ENCODE peak calls at places on chromosomes 11 and 22, in eight cellular contexts. F, P, Q, G, D, H, W and Y are unnamed samples.
A peak's percentile ranks its signal among the peaks of the same experiment; 100 is the strongest.

GRCh38 chr22:17358394-17358793 is 10.9 kb upstream of the CECR2 start:
- DNase-seq in H (peak; percentile 8), Q (no peak), F (no peak), P (no peak), D (no peak), G (no peak), W (no peak), Y (no peak)

GRCh38 chr22:33650244-33650643 is 270.0 kb downstream of the LARGE1 start:
- DNase-seq in Q (no peak), H (no peak), G (no peak), W (no peak), F (no peak), D (no peak), P (no peak), Y (no peak)

GRCh38 chr22:44734278-44734677 is 18.1 kb upstream of the ARHGAP8 start:
- DNase-seq in H (no peak), F (no peak), P (no peak), G (no peak), Q (peak; percentile 11), W (no peak), D (no peak), Y (no peak)

GRCh38 chr11:112590778-112591177 is 330.1 kb upstream of the PLET1 start:
- DNase-seq in G (no peak), D (no peak), P (no peak), H (no peak), W (no peak), F (no peak), Q (no peak), Y (no peak)

GRCh38 chr11:2930705-2931415 is 1.6 kb upstream of the PHLDA2 start:
- DNase-seq in G (peak; percentile 89), F (peak; percentile 23), D (peak; percentile 16), H (no peak), Q (peak; percentile 58), P (peak; percentile 88), W (peak; percentile 81), Y (peak; percentile 93)

GRCh38 chr22:22746963-22747933 is 102.8 kb downstream of the GGTLC2 start:
- DNase-seq in Q (no peak), W (no peak), P (no peak), G (no peak), F (no peak), D (no peak), H (no peak), Y (no peak)

GRCh38 chr11:65417221-65417701 is 5.3 kb upstream of the NEAT1 start:
- DNase-seq in D (no peak), W (peak; percentile 84), Q (peak; percentile 75), H (peak; percentile 48), F (no peak), P (peak; percentile 47), G (peak; percentile 92), Y (no peak)

GRCh38 chr11:86228967-86229330 is 15.6 kb upstream of the EED start:
- DNase-seq in W (no peak), P (no peak), G (no peak), H (no peak), D (no peak), Q (no peak), F (no peak), Y (no peak)

GRCh38 chr22:24418786-24419479 is 8.5 kb upstream of the ADORA2A start:
- DNase-seq in P (no peak), F (no peak), G (no peak), W (no peak), H (no peak), D (no peak), Q (no peak), Y (no peak)

GRCh38 chr11:47488674-47489394 is 39.9 kb upstream of the RAPSN start:
- DNase-seq in Q (no peak), F (no peak), P (peak; percentile 22), G (no peak), W (no peak), H (no peak), D (no peak), Y (no peak)

GRCh38 chr22:46088541-46089311 is 61.6 kb upstream of the PPARA start:
- DNase-seq in Q (peak; percentile 75), F (peak; percentile 64), H (no peak), W (peak; percentile 75), G (peak; percentile 82), P (peak; percentile 65), D (no peak), Y (no peak)

GRCh38 chr11:31106963-31107576 is 262.5 kb downstream of the DCDC1 start:
- DNase-seq in D (no peak), P (peak; percentile 62), G (no peak), F (peak; percentile 7), H (peak; percentile 68), Q (peak; percentile 60), W (no peak), Y (peak; percentile 18)
- H3K36me3 ChIP-seq in D (no peaks in the 10 kb centered on the region), P (no peaks in the 10 kb centered on the region), G (no peaks in the 10 kb centered on the region), F (no peaks in the 10 kb centered on the region), H (no peaks in the 10 kb centered on the region), Q (no peaks in the 10 kb centered on the region), W (no peaks in the 10 kb centered on the region), Y (no peaks in the 10 kb centered on the region)

GRCh38 chr11:43923327-43924111 is 18.9 kb upstream of the C11orf96 start:
- DNase-seq in G (no peak), P (no peak), F (peak; percentile 92), H (peak; percentile 69), D (no peak), W (no peak), Q (peak; percentile 70), Y (peak; percentile 62)
- TF ChIP-seq POLR2A in G (no peak), P (no peak), F (peak; percentile 65), H (peak; percentile 34), D (no peak), W (no peak), Q (no peak), Y (no peak)

GRCh38 chr11:17431139-17431538 is 42.7 kb upstream of the KCNJ11 start:
- DNase-seq in G (peak; percentile 49), D (no peak), Q (no peak), W (no peak), F (no peak), H (no peak), P (no peak), Y (no peak)

GRCh38 chr11:17428930-17429329 is 40.5 kb upstream of the KCNJ11 start:
- DNase-seq in F (no peak), Q (no peak), H (no peak), D (no peak), G (no peak), P (no peak), W (no peak), Y (no peak)

GRCh38 chr11:17430616-17431015 is 42.2 kb upstream of the KCNJ11 start:
- DNase-seq in D (no peak), W (no peak), F (no peak), P (no peak), H (no peak), Q (no peak), G (peak; percentile 70), Y (no peak)

GRCh38 chr11:17432041-17432440 is 43.6 kb upstream of the KCNJ11 start:
- DNase-seq in W (no peak), Q (no peak), F (no peak), P (no peak), D (no peak), G (peak; percentile 44), H (no peak), Y (no peak)

GRCh38 chr11:17428261-17428660 is 39.8 kb upstream of the KCNJ11 start:
- DNase-seq in D (no peak), G (peak; percentile 62), W (no peak), Q (no peak), P (no peak), H (no peak), F (no peak), Y (no peak)
- H3K36me3 ChIP-seq in D (no peaks in the 10 kb centered on the region), G (no peaks in the 10 kb centered on the region), W (no peaks in the 10 kb centered on the region), Q (no peaks in the 10 kb centered on the region), P (no peaks in the 10 kb centered on the region), H (no peaks in the 10 kb centered on the region), F (no peaks in the 10 kb centered on the region), Y (no peaks in the 10 kb centered on the region)

GRCh38 chr11:114179234-114179941 is 116.8 kb upstream of the NNMT start:
- DNase-seq in W (peak; percentile 73), H (peak; percentile 85), Q (peak; percentile 88), P (peak; percentile 88), G (no peak), F (no peak), D (no peak), Y (peak; percentile 80)
- TF ChIP-seq POLR2A in W (no peak), H (peak; percentile 59), Q (no peak), P (peak; percentile 49), G (no peak), F (no peak), D (no peak), Y (peak; percentile 25)

GRCh38 chr22:39312410-39312809 is 7.0 kb downstream of the RPL3 start:
- DNase-seq in H (no peak), G (no peak), P (no peak), D (no peak), F (no peak), W (no peak), Q (no peak), Y (no peak)

GRCh38 chr22:39309881-39310714 is 9.3 kb downstream of the RPL3 start:
- DNase-seq in G (no peak), F (peak; percentile 58), P (no peak), W (no peak), H (no peak), Q (no peak), D (no peak), Y (no peak)

GRCh38 chr22:39313258-39314001 is 6.0 kb downstream of the RPL3 start:
- DNase-seq in Q (no peak), D (no peak), P (no peak), F (no peak), G (no peak), H (no peak), W (no peak), Y (peak; percentile 34)

GRCh38 chr22:39309364-39309861 is 10.0 kb downstream of the RPL3 start:
- DNase-seq in D (no peak), F (no peak), Q (no peak), W (peak; percentile 73), H (no peak), P (no peak), G (no peak), Y (no peak)

DNA sequence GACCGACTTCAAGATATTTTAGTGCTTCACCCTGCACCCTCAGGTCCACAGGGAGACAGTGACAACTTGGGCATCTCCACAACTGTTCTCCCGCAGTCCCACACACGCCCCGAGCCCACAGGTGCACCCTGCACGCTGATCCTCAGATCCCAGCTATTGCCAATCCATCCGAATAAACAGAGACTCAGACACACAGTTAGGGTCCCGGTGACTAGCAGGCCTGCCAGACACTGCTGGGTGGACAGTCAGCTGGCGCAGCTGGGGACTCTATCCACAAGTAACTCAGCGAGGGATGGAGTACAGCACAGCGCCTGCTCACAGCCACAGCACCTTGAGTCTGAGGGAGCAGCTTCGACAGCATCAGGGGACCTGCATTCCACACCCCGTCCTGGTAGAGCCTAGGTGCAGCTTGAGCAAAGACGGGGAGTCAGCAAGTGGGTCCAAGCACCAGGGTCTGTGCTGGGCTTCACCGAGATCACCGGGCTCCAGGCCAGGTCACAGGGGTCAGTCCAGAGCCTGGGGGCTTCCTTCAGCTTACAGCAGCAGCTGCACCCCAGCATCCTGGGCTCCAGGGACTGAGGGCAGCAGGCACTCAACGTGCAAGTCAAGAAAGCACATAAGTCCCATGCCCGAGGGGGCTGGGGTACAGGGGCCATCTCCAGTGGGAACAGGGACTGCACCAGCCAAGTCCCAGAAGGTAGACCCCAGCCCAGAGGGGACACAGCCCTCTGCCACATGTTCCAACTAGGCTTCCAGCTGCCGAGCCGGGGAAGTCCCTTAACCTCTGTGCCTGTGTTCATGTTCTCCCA is 7.6 kb downstream of the RPL3 start:
- DNase-seq in Q (no peak), D (no peak), F (no peak), G (no peak), P (no peak), H (no peak), W (no peak), Y (no peak)
- H3K36me3 ChIP-seq in Q (peaks cover 58% of the 10 kb centered on the region), D (peaks cover 48% of the 10 kb centered on the region), F (peaks cover 77% of the 10 kb centered on the region), G (peaks cover 14% of the 10 kb centered on the region), P (peaks cover 42% of the 10 kb centered on the region), H (peaks cover 40% of the 10 kb centered on the region), W (peaks cover 50% of the 10 kb centered on the region), Y (no peaks in the 10 kb centered on the region)

GRCh38 chr22:37244114-37244921 is at the start of gene RAC2:
- DNase-seq in Q (peak; percentile 84), P (peak; percentile 35), W (peak; percentile 78), H (peak; percentile 45), G (peak; percentile 99), F (peak; percentile 57), D (no peak), Y (peak; percentile 75)
- TF ChIP-seq POLR2A in Q (no peak), P (peak; percentile 40), W (no peak), H (no peak), G (no peak), F (no peak), D (peak; percentile 98), Y (peak; percentile 13)